ENCODE peak calls at places on chromosomes 6 and 20, in ten cellular contexts. One of them, this sample, is unnamed.

GRCh38 chr20:8330785-8331699 is 199.0 kb downstream of the PLCB1 start:
- DNase-seq in body of pancreas: no peak
- DNase-seq in kidney epithelial cell: peak
- DNase-seq in upper lobe of left lung: no peak
- DNase-seq in GM23248: no peak
- DNase-seq in neuronal stem cell: no peak
- DNase-seq in cardiac fibroblast: peak
- DNase-seq in transverse colon: no peak
- DNase-seq in fibroblast of lung: peak
- DNase-seq in MM.1S: no peak
- DNase-seq in this sample: no peak

GRCh38 chr20:40604416-40604815 is 84.6 kb downstream of the MAFB start:
- DNase-seq in body of pancreas: no peak
- DNase-seq in kidney epithelial cell: no peak
- DNase-seq in upper lobe of left lung: no peak
- DNase-seq in GM23248: no peak
- DNase-seq in neuronal stem cell: no peak
- DNase-seq in cardiac fibroblast: no peak
- DNase-seq in transverse colon: no peak
- DNase-seq in fibroblast of lung: no peak
- DNase-seq in MM.1S: no peak
- DNase-seq in this sample: no peak

GRCh38 chr20:47181056-47181862 is 175.2 kb downstream of the ZMYND8 start:
- DNase-seq in body of pancreas: peak
- DNase-seq in kidney epithelial cell: peak
- DNase-seq in upper lobe of left lung: peak
- DNase-seq in GM23248: peak
- DNase-seq in neuronal stem cell: no peak
- DNase-seq in cardiac fibroblast: peak
- DNase-seq in transverse colon: peak
- DNase-seq in fibroblast of lung: peak
- DNase-seq in MM.1S: peak
- DNase-seq in this sample: peak

GRCh38 chr6:34056301-34056700 is 89.6 kb downstream of the GRM4 start:
- DNase-seq in body of pancreas: peak
- DNase-seq in kidney epithelial cell: peak
- DNase-seq in upper lobe of left lung: peak
- DNase-seq in GM23248: peak
- DNase-seq in neuronal stem cell: peak
- DNase-seq in cardiac fibroblast: peak
- DNase-seq in transverse colon: peak
- DNase-seq in fibroblast of lung: peak
- DNase-seq in MM.1S: peak
- DNase-seq in this sample: peak

GRCh38 chr6:158374020-158374419 is 61.8 kb downstream of the TULP4 start:
- DNase-seq in body of pancreas: no peak
- DNase-seq in kidney epithelial cell: no peak
- DNase-seq in upper lobe of left lung: no peak
- DNase-seq in GM23248: no peak
- DNase-seq in neuronal stem cell: no peak
- DNase-seq in cardiac fibroblast: peak
- DNase-seq in transverse colon: no peak
- DNase-seq in fibroblast of lung: peak
- DNase-seq in MM.1S: no peak
- DNase-seq in this sample: no peak

GRCh38 chr20:10659651-10660601 is 13.9 kb downstream of the JAG1 start:
- DNase-seq in body of pancreas: peak
- DNase-seq in kidney epithelial cell: no peak
- DNase-seq in upper lobe of left lung: peak
- DNase-seq in GM23248: no peak
- DNase-seq in neuronal stem cell: no peak
- DNase-seq in cardiac fibroblast: no peak
- DNase-seq in transverse colon: peak
- DNase-seq in fibroblast of lung: no peak
- DNase-seq in MM.1S: no peak
- DNase-seq in this sample: no peak

GRCh38 chr20:11791316-11792228 is 126.1 kb upstream of the BTBD3 start:
- DNase-seq in body of pancreas: no peak
- DNase-seq in kidney epithelial cell: no peak
- DNase-seq in upper lobe of left lung: no peak
- DNase-seq in GM23248: no peak
- DNase-seq in neuronal stem cell: no peak
- DNase-seq in cardiac fibroblast: no peak
- DNase-seq in transverse colon: no peak
- DNase-seq in fibroblast of lung: no peak
- DNase-seq in MM.1S: no peak
- DNase-seq in this sample: no peak

GRCh38 chr6:106225581-106225980 is 100.0 kb downstream of the ATG5 start:
- DNase-seq in body of pancreas: no peak
- DNase-seq in kidney epithelial cell: no peak
- DNase-seq in upper lobe of left lung: no peak
- DNase-seq in GM23248: no peak
- DNase-seq in neuronal stem cell: no peak
- DNase-seq in cardiac fibroblast: no peak
- DNase-seq in transverse colon: no peak
- DNase-seq in fibroblast of lung: no peak
- DNase-seq in MM.1S: no peak
- DNase-seq in this sample: no peak

GRCh38 chr6:2351807-2352431 is 106.5 kb upstream of the GMDS start:
- DNase-seq in body of pancreas: no peak
- DNase-seq in kidney epithelial cell: no peak
- DNase-seq in upper lobe of left lung: no peak
- DNase-seq in GM23248: peak
- DNase-seq in neuronal stem cell: no peak
- DNase-seq in cardiac fibroblast: peak
- DNase-seq in transverse colon: no peak
- DNase-seq in fibroblast of lung: peak
- DNase-seq in MM.1S: no peak
- DNase-seq in this sample: no peak

GRCh38 chr6:129766959-129767728 is 57.2 kb upstream of the ARHGAP18 start:
- DNase-seq in body of pancreas: peak
- DNase-seq in kidney epithelial cell: no peak
- DNase-seq in upper lobe of left lung: no peak
- DNase-seq in GM23248: peak
- DNase-seq in neuronal stem cell: peak
- DNase-seq in cardiac fibroblast: peak
- DNase-seq in transverse colon: peak
- DNase-seq in fibroblast of lung: peak
- DNase-seq in MM.1S: peak
- DNase-seq in this sample: no peak

GRCh38 chr6:107656883-107657282 is 167.0 kb downstream of the SOBP start:
- DNase-seq in body of pancreas: no peak
- DNase-seq in kidney epithelial cell: no peak
- DNase-seq in upper lobe of left lung: no peak
- DNase-seq in GM23248: no peak
- DNase-seq in neuronal stem cell: no peak
- DNase-seq in cardiac fibroblast: no peak
- DNase-seq in transverse colon: no peak
- DNase-seq in fibroblast of lung: no peak
- DNase-seq in MM.1S: no peak
- DNase-seq in this sample: no peak
- H3K4me3 ChIP-seq in body of pancreas: no peak
- H3K4me3 ChIP-seq in kidney epithelial cell: no peak
- H3K4me3 ChIP-seq in upper lobe of left lung: no peak
- H3K4me3 ChIP-seq in GM23248: no peak
- H3K4me3 ChIP-seq in neuronal stem cell: no peak
- H3K4me3 ChIP-seq in cardiac fibroblast: no peak
- H3K4me3 ChIP-seq in transverse colon: no peak
- H3K4me3 ChIP-seq in fibroblast of lung: no peak
- H3K4me3 ChIP-seq in MM.1S: no peak
- H3K4me3 ChIP-seq in this sample: no peak

GRCh38 chr6:151317206-151317994 is 74.0 kb downstream of the ZBTB2 start:
- DNase-seq in body of pancreas: no peak
- DNase-seq in kidney epithelial cell: peak
- DNase-seq in upper lobe of left lung: no peak
- DNase-seq in GM23248: peak
- DNase-seq in neuronal stem cell: no peak
- DNase-seq in cardiac fibroblast: peak
- DNase-seq in transverse colon: no peak
- DNase-seq in fibroblast of lung: peak
- DNase-seq in MM.1S: no peak
- DNase-seq in this sample: no peak
- H3K4me3 ChIP-seq in body of pancreas: no peak
- H3K4me3 ChIP-seq in kidney epithelial cell: no peak
- H3K4me3 ChIP-seq in upper lobe of left lung: no peak
- H3K4me3 ChIP-seq in GM23248: no peak
- H3K4me3 ChIP-seq in neuronal stem cell: no peak
- H3K4me3 ChIP-seq in cardiac fibroblast: no peak
- H3K4me3 ChIP-seq in transverse colon: no peak
- H3K4me3 ChIP-seq in fibroblast of lung: no peak
- H3K4me3 ChIP-seq in MM.1S: no peak
- H3K4me3 ChIP-seq in this sample: no peak

GRCh38 chr20:62428396-62429160 is 1.2 kb upstream of the RBBP8NL start:
- DNase-seq in body of pancreas: no peak
- DNase-seq in kidney epithelial cell: no peak
- DNase-seq in upper lobe of left lung: no peak
- DNase-seq in GM23248: no peak
- DNase-seq in neuronal stem cell: no peak
- DNase-seq in cardiac fibroblast: no peak
- DNase-seq in transverse colon: no peak
- DNase-seq in fibroblast of lung: no peak
- DNase-seq in MM.1S: no peak
- DNase-seq in this sample: no peak

GRCh38 chr20:62425281-62426058 is 1.9 kb downstream of the RBBP8NL start:
- DNase-seq in body of pancreas: no peak
- DNase-seq in kidney epithelial cell: no peak
- DNase-seq in upper lobe of left lung: no peak
- DNase-seq in GM23248: no peak
- DNase-seq in neuronal stem cell: no peak
- DNase-seq in cardiac fibroblast: no peak
- DNase-seq in transverse colon: no peak
- DNase-seq in fibroblast of lung: no peak
- DNase-seq in MM.1S: no peak
- DNase-seq in this sample: no peak

GRCh38 chr20:62428008-62428384 is 657 bp upstream of the RBBP8NL start:
- DNase-seq in body of pancreas: no peak
- DNase-seq in kidney epithelial cell: no peak
- DNase-seq in upper lobe of left lung: no peak
- DNase-seq in GM23248: no peak
- DNase-seq in neuronal stem cell: no peak
- DNase-seq in cardiac fibroblast: no peak
- DNase-seq in transverse colon: peak
- DNase-seq in fibroblast of lung: no peak
- DNase-seq in MM.1S: no peak
- DNase-seq in this sample: no peak

GRCh38 chr20:62427172-62428007 is at the start of gene RBBP8NL:
- DNase-seq in body of pancreas: peak
- DNase-seq in kidney epithelial cell: peak
- DNase-seq in upper lobe of left lung: peak
- DNase-seq in GM23248: no peak
- DNase-seq in neuronal stem cell: no peak
- DNase-seq in cardiac fibroblast: no peak
- DNase-seq in transverse colon: peak
- DNase-seq in fibroblast of lung: no peak
- DNase-seq in MM.1S: no peak
- DNase-seq in this sample: no peak

GRCh38 chr20:62426678-62427077 is 661 bp downstream of the RBBP8NL start:
- DNase-seq in body of pancreas: peak
- DNase-seq in kidney epithelial cell: no peak
- DNase-seq in upper lobe of left lung: peak
- DNase-seq in GM23248: no peak
- DNase-seq in neuronal stem cell: no peak
- DNase-seq in cardiac fibroblast: no peak
- DNase-seq in transverse colon: no peak
- DNase-seq in fibroblast of lung: no peak
- DNase-seq in MM.1S: no peak
- DNase-seq in this sample: no peak
- H3K4me3 ChIP-seq in body of pancreas: no peak
- H3K4me3 ChIP-seq in kidney epithelial cell: no peak
- H3K4me3 ChIP-seq in upper lobe of left lung: peak
- H3K4me3 ChIP-seq in GM23248: no peak
- H3K4me3 ChIP-seq in neuronal stem cell: no peak
- H3K4me3 ChIP-seq in cardiac fibroblast: no peak
- H3K4me3 ChIP-seq in transverse colon: no peak
- H3K4me3 ChIP-seq in fibroblast of lung: no peak
- H3K4me3 ChIP-seq in MM.1S: no peak
- H3K4me3 ChIP-seq in this sample: no peak

DNA sequence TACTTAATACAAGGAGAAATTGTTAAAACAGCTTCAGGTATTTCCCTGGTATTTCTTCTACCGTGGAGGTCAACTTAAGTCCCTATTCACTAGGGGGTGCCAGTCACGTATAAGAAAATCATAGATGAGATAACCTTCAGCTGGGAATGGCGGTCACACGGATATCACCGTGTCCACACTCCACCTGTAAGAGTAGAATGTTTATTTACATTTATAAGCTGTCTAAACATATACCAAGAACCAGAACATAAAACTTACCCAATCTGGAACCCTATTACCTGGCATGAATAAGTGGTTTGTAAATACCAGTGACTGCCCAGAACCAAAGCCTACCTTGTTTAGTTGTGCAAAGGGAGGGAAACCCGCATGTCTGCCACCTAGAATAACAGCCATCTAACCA is 1.9 kb upstream of the ELOVL4 start:
- DNase-seq in body of pancreas: peak
- DNase-seq in kidney epithelial cell: peak
- DNase-seq in upper lobe of left lung: peak
- DNase-seq in GM23248: peak
- DNase-seq in neuronal stem cell: peak
- DNase-seq in cardiac fibroblast: peak
- DNase-seq in transverse colon: peak
- DNase-seq in fibroblast of lung: peak
- DNase-seq in MM.1S: peak
- DNase-seq in this sample: no peak
- H3K4me3 ChIP-seq in body of pancreas: no peak
- H3K4me3 ChIP-seq in kidney epithelial cell: no peak
- H3K4me3 ChIP-seq in upper lobe of left lung: no peak
- H3K4me3 ChIP-seq in GM23248: no peak
- H3K4me3 ChIP-seq in neuronal stem cell: no peak
- H3K4me3 ChIP-seq in cardiac fibroblast: no peak
- H3K4me3 ChIP-seq in transverse colon: no peak
- H3K4me3 ChIP-seq in fibroblast of lung: no peak
- H3K4me3 ChIP-seq in MM.1S: no peak
- H3K4me3 ChIP-seq in this sample: no peak